ENCODE peak calls at places on chromosomes 4 and X, in eight cellular contexts. Y is OCI-LY7, F is A549, R is astrocyte of the cerebellum, P is AG10803, E is uterus, I is cardiac fibroblast, A is left lung. Z is an unnamed sample.

GRCh38 chr4:45155081-45155777 is 428.9 kb upstream of the GNPDA2 start:
- DNase-seq in R (peak; percentile 78), I (peak; percentile 28), Y (no peak), E (no peak), F (no peak), A (no peak), P (no peak), Z (no peak)

GRCh38 chr4:56762484-56763250 is 58.8 kb downstream of the SPINK2 start:
- DNase-seq in P (no peak), I (no peak), R (no peak), E (no peak), Y (no peak), A (no peak), F (no peak), Z (no peak)

GRCh38 chr4:154982187-154983047 is 201.3 kb downstream of the RBM46 start:
- DNase-seq in F (peak; percentile 43), P (peak; percentile 31), E (peak; percentile 20), I (peak; percentile 87), A (no peak), R (peak; percentile 26), Y (peak; percentile 37), Z (no peak)

GRCh38 chrX:124931241-124931640 is 388.4 kb upstream of the TEX13C start:
- DNase-seq in F (no peak), Y (no peak), I (no peak), P (no peak), R (no peak), A (no peak), E (no peak), Z (no peak)

GRCh38 chr4:18034099-18034498 is 12.5 kb upstream of the LCORL start:
- DNase-seq in I (no peak), E (no peak), P (peak; percentile 35), A (no peak), F (no peak), Y (no peak), R (no peak), Z (no peak)

GRCh38 chr4:119750771-119751170 is 122.2 kb upstream of the PDE5A start:
- DNase-seq in A (no peak), Y (no peak), P (peak; percentile 60), I (no peak), F (no peak), E (no peak), R (peak; percentile 66), Z (peak; percentile 46)

GRCh38 chrX:144715356-144715755 is 531.9 kb upstream of the SPANXN1 start:
- DNase-seq in A (no peak), I (peak; percentile 75), E (no peak), Y (no peak), R (no peak), P (no peak), F (no peak), Z (no peak)

GRCh38 chrX:94831364-94831763 is 1157.4 kb downstream of the FAM133A start:
- DNase-seq in E (no peak), A (no peak), R (no peak), Y (no peak), F (peak; percentile 4), I (peak; percentile 41), P (peak; percentile 2), Z (no peak)

GRCh38 chrX:10467793-10468192 is 152.6 kb downstream of the MID1 start:
- DNase-seq in Y (no peak), R (peak; percentile 15), F (no peak), E (no peak), I (peak; percentile 39), A (no peak), P (peak; percentile 25), Z (no peak)

GRCh38 chr4:46648088-46648744 is 258.3 kb upstream of the GABRA2 start:
- DNase-seq in A (no peak), F (peak; percentile 24), I (peak; percentile 42), P (no peak), Y (peak; percentile 43), R (peak; percentile 3), E (no peak), Z (no peak)

GRCh38 chrX:19883878-19884277 is 3.5 kb downstream of the SH3KBP1 start:
- DNase-seq in F (peak; percentile 11), I (no peak), E (no peak), A (no peak), Y (no peak), P (no peak), R (no peak), Z (no peak)

DNA sequence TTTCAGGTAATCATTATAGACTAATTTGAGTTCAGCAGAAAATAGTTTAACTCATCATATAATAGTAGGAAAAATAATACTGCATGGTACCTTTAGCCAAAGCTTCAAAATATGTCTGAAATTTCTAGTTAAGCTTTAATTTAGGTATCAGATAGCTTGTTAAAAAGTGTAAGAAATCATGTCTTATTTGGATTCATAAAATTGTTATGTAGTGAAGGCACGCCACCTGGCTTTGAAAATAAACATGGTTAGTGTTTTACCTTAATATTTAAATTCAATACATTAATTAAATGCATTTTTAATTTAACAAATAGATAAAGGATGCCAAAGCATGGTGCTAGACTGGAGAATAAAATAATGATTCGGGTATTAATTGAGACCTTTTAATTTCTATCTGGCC is 211.4 kb downstream of the FSTL5 start:
- DNase-seq in P (no peak), E (no peak), I (peak; percentile 1), F (peak; percentile 7), A (no peak), R (no peak), Y (no peak), Z (no peak)
- TF ChIP-seq CTCF in P (no peak), E (no peak), I (no peak), F (peak; percentile 43), A (no peak), R (no peak), Y (peak; percentile 17), Z (no peak)

GRCh38 chr4:145179201-145179860 is 1.1 kb downstream of the OTUD4 start:
- DNase-seq in F (peak; percentile 54), R (no peak), A (peak; percentile 94), Y (peak; percentile 71), E (peak; percentile 63), P (peak; percentile 44), I (peak; percentile 59), Z (no peak)

GRCh38 chr4:145177906-145178538 is 2.4 kb downstream of the OTUD4 start:
- DNase-seq in E (no peak), Y (peak; percentile 36), A (no peak), F (peak; percentile 12), P (peak; percentile 20), R (no peak), I (peak; percentile 52), Z (no peak)

GRCh38 chr4:145177511-145177905 is 2.9 kb downstream of the OTUD4 start:
- DNase-seq in I (peak; percentile 54), A (no peak), F (no peak), P (peak; percentile 47), E (peak; percentile 26), R (no peak), Y (no peak), Z (no peak)

GRCh38 chr4:145178740-145179139 is 1.6 kb downstream of the OTUD4 start:
- DNase-seq in F (no peak), P (no peak), R (no peak), A (no peak), I (no peak), Y (peak; percentile 33), E (no peak), Z (no peak)

GRCh38 chr4:145176641-145177432 is 3.6 kb downstream of the OTUD4 start:
- DNase-seq in I (no peak), R (no peak), E (no peak), F (no peak), A (no peak), Y (no peak), P (no peak), Z (no peak)
- H3K4me3 ChIP-seq in I (peak overlapping the region; percentile 82), R (no peak overlapping the region), E (peak overlapping the region; percentile 0), F (peak overlapping the region; percentile 65), A (no peak overlapping the region), Y (peak overlapping the region; percentile 97), P (peak overlapping the region; percentile 83), Z (no peak overlapping the region)

GRCh38 chr4:64326507-64326906 is 82.7 kb downstream of the TECRL start:
- DNase-seq in E (no peak), A (no peak), P (no peak), R (no peak), Y (no peak), I (no peak), F (no peak), Z (no peak)

GRCh38 chr4:64334964-64335363 is 74.3 kb downstream of the TECRL start:
- DNase-seq in F (no peak), P (no peak), R (no peak), E (no peak), A (peak; percentile 13), Y (no peak), I (no peak), Z (no peak)

GRCh38 chr4:64327237-64327636 is 82.0 kb downstream of the TECRL start:
- DNase-seq in I (no peak), F (no peak), P (no peak), Y (no peak), R (no peak), E (no peak), A (no peak), Z (no peak)

DNA sequence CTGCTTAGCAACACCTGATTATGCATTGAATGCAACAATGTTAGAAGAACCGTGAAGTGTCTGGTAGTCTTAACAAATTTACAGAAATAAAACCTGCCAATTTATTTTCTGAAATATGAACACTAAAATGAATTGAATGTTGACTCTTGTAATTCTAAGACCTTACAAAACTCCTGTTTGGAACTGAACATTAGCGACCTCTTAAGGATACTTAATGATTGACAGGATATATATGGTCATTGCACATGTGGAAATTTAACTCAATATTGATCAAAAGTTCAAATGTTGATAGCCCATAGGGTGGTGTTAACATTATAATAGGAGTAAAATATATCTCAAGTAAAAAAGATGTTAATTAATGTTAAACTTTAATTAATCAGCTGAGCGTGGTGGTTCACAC is 79.1 kb downstream of the TECRL start:
- DNase-seq in P (no peak), E (no peak), I (no peak), F (no peak), A (no peak), Y (no peak), R (no peak), Z (no peak)
- TF ChIP-seq CTCF in P (no peak), E (no peak), I (no peak), F (no peak), A (no peak), Y (no peak), R (no peak), Z (no peak)

GRCh38 chr4:153440475-153440874 is 25.7 kb upstream of the TMEM131L start:
- DNase-seq in P (no peak), A (no peak), I (no peak), F (no peak), E (no peak), R (no peak), Y (peak; percentile 80), Z (no peak)

GRCh38 chr4:153434190-153434589 is 32.0 kb upstream of the TMEM131L start:
- DNase-seq in A (no peak), Y (peak; percentile 38), P (no peak), I (no peak), R (no peak), E (no peak), F (no peak), Z (no peak)

GRCh38 chr4:153438916-153439756 is 27.0 kb upstream of the TMEM131L start:
- DNase-seq in I (no peak), F (no peak), E (no peak), A (no peak), Y (peak; percentile 81), R (no peak), P (no peak), Z (no peak)

DNA sequence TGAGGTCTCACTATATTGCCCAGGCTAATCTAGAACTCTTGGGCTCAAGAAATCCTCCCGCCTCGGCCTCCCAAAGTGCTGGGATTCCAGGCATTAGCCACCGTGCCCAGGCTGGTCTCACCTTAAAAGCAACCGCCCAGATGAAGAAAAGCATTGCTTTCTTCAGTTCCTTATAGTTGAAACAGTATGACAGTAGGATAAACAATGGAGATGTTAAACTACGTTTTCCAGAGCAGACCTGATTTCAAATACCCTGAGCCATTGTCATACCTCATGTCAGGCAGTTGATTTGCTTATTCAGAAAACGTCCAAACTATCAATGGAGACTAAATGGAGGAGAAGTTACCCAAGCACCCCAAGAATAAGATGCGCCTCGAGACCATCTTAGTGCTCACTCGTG is 26.3 kb upstream of the TMEM131L start:
- DNase-seq in E (no peak), P (no peak), F (no peak), R (no peak), I (no peak), A (no peak), Y (peak; percentile 50), Z (no peak)
- H3K4me3 ChIP-seq in E (no peak overlapping the region), P (no peak overlapping the region), F (no peak overlapping the region), R (no peak overlapping the region), I (no peak overlapping the region), A (no peak overlapping the region), Y (peak overlapping the region; percentile 67), Z (no peak overlapping the region)